ENCODE peak calls at places on chromosomes 3 and 15, in six cellular contexts. M, E, W, J, F and T are unnamed samples.

GRCh38 chr3:141610993-141611392 is 124.2 kb downstream of the RASA2 start:
- DNase-seq in W (no peak), J (no peak), M (no peak), E (no peak), F (no peak), T (no peak)

GRCh38 chr3:102069211-102069662 is 219.9 kb downstream of the NFKBIZ start:
- DNase-seq in M (no peak), J (peak), W (peak), E (no peak), F (no peak), T (no peak)

GRCh38 chr15:81642451-81642990 is 268.5 kb upstream of the TMC3 start:
- DNase-seq in F (no peak), E (no peak), J (peak), M (no peak), W (no peak), T (no peak)

GRCh38 chr3:134325106-134325705 is 49.0 kb downstream of the AMOTL2 start:
- DNase-seq in J (no peak), W (peak), E (peak), M (no peak), F (no peak), T (no peak)

GRCh38 chr3:38707730-38708129 is 58.2 kb upstream of the SCN5A start:
- DNase-seq in W (no peak), F (no peak), E (no peak), J (no peak), M (no peak), T (peak)

GRCh38 chr3:65439641-65440040 is 599.1 kb downstream of the MAGI1 start:
- DNase-seq in E (peak), W (no peak), F (peak), J (peak), M (peak), T (peak)

GRCh38 chr15:65333863-65334262 is 29.4 kb downstream of the RNU5B-1 start:
- DNase-seq in M (no peak), J (no peak), W (no peak), F (no peak), E (no peak), T (no peak)

GRCh38 chr3:71652786-71653419 is 69.4 kb upstream of the FOXP1 start:
- DNase-seq in W (peak), F (no peak), E (no peak), J (peak), M (peak), T (peak)

GRCh38 chr3:149442845-149443544 is 31.5 kb upstream of the TM4SF4 start:
- DNase-seq in F (no peak), M (no peak), E (no peak), W (no peak), J (peak), T (no peak)

GRCh38 chr3:152960684-152961083 is 125.8 kb downstream of the P2RY1 start:
- DNase-seq in M (no peak), J (no peak), W (no peak), F (no peak), E (no peak), T (no peak)

GRCh38 chr3:109224333-109224732 is 87.8 kb downstream of the C3orf85 start:
- DNase-seq in F (peak), W (peak), E (peak), J (no peak), M (no peak), T (peak)

GRCh38 chr15:27767918-27768640 is 331.0 kb downstream of the OCA2 start:
- DNase-seq in E (peak), F (no peak), J (no peak), W (no peak), M (no peak), T (no peak)

GRCh38 chr15:52139599-52140462 is 27.3 kb upstream of the BCL2L10 start:
- DNase-seq in J (peak), W (peak), M (peak), F (peak), E (peak), T (peak)

GRCh38 chr3:113952921-113953320 is 5.1 kb downstream of the ZDHHC23 start:
- DNase-seq in J (no peak), F (no peak), E (no peak), M (no peak), W (no peak), T (no peak)

GRCh38 chr3:126245811-126246727 is 65.7 kb upstream of the ALDH1L1 start:
- DNase-seq in J (peak), W (peak), E (no peak), M (no peak), F (peak), T (peak)

GRCh38 chr15:101014921-101015841 is 96.0 kb downstream of the LRRK1 start:
- DNase-seq in E (peak), M (peak), J (peak), W (peak), F (peak), T (peak)

GRCh38 chr3:119967353-119968006 is 126.8 kb downstream of the GSK3B start:
- DNase-seq in W (no peak), M (no peak), J (no peak), E (no peak), F (no peak), T (no peak)

GRCh38 chr3:184598220-184598927 is 36.8 kb downstream of the EPHB3 start:
- DNase-seq in W (no peak), F (no peak), E (no peak), M (no peak), J (no peak), T (no peak)

GRCh38 chr3:108076564-108076963 is 14.3 kb downstream of the CD47 start:
- DNase-seq in J (no peak), W (no peak), E (no peak), M (no peak), F (no peak), T (no peak)

GRCh38 chr15:84915011-84915958 is 30.8 kb downstream of the SLC28A1 start:
- DNase-seq in F (no peak), E (peak), W (peak), M (no peak), J (peak), T (peak)

GRCh38 chr3:177551431-177551836 is 354.2 kb upstream of the TBL1XR1 start:
- DNase-seq in F (no peak), M (no peak), E (no peak), J (no peak), W (no peak), T (no peak)

GRCh38 chr3:153029350-153029749 is 132.7 kb upstream of the RAP2B start:
- DNase-seq in E (no peak), J (peak), W (peak), M (no peak), F (no peak), T (no peak)

GRCh38 chr3:152357587-152357986 is 88.9 kb downstream of the MBNL1 start:
- DNase-seq in E (no peak), F (no peak), W (no peak), M (no peak), J (no peak), T (peak)

GRCh38 chr15:101525087-101525669 is 35.7 kb upstream of the PCSK6 start:
- DNase-seq in J (no peak), F (peak), M (no peak), W (no peak), E (no peak), T (no peak)

GRCh38 chr15:50828610-50829206 is 63.2 kb upstream of the SPPL2A start:
- DNase-seq in M (peak), W (peak), J (peak), F (no peak), E (no peak), T (peak)

GRCh38 chr15:90103669-90104329 is 1.5 kb upstream of the IDH2 start:
- DNase-seq in J (no peak), F (no peak), W (no peak), M (no peak), E (no peak), T (no peak)

GRCh38 chr15:90104551-90104950 is 2.3 kb upstream of the IDH2 start:
- DNase-seq in M (no peak), F (no peak), J (no peak), E (no peak), W (no peak), T (no peak)

GRCh38 chr15:90101130-90101968 is 919 bp downstream of the IDH2 start:
- DNase-seq in F (no peak), W (no peak), M (peak), J (no peak), E (peak), T (peak)

GRCh38 chr15:90099868-90100854 is 2.1 kb downstream of the IDH2 start:
- DNase-seq in F (no peak), W (peak), J (peak), E (no peak), M (no peak), T (no peak)

DNA sequence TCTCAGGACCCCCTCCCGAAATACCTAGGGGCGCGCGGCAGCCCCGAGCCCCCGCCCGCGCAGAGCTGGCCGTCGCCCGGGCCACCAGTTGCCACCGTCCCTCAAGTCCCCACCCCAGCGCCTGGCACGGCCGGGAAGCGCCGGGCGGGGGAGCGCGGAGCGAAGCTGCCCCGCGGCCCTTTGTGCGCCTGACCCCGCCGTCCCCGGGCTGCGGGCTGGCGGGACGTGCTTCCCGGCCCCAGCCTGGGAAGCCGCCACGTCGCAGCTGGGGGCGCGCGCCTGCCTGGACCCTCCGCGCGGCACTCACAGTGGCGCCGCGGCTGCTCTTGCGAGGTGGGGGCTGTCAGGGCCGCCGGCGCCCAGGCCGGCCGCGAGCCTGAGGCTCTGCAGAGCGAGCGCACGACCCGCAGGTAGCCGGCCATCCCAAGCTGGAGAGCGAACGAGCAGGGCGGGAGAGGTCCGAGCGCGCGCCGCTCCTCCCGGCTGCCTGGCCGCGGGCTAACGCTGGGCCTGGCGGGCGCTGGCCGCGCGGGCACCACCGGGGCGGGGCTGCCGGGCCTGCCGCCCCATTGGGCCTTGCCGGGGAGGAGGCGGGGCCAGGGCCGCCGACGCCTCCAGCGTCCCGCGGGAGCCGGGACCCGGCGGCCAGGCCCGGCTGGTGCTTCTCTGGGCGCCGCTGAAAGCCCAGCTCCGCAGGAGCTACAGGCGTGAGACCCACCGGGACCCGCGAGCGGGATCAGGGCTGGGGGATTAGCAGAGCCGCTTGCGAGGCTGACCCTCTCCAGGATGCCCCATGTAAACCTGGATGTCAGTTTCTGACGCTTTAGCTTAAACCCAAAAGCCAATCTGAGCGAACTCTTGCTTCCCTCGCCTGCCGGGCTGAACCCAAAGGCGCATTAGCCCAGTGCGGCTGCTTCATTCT is at the start of gene IDH2:
- DNase-seq in M (peak), J (peak), F (peak), E (peak), W (peak), T (peak)
- H3K23ac ChIP-seq in M (peak), J (peak), F (no peak), E (no peak), W (no peak), T (no peak)

DNA sequence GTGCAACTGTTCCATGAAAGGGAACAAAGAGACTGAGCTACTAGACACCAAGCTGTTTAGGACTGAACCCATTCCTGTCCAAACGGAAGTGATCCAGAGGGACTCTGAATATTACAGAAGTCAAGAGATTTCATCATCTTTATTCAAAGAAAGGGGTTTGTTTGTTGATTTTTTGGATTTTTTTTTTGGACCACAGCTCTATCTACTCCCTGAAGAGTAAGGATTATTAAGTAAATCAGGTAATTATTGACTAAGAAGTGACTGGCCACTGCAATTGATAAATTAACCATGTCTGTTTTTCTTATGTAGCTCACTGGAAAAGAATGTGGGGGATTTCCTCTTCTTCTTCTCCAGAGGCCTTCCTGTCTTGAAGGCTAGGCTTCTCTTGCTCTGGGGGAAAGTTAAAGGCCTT is 146.6 kb upstream of the TPM1 start:
- DNase-seq in F (no peak), M (no peak), W (no peak), E (no peak), J (peak), T (peak)
- H3K4ac ChIP-seq in F (no peak), M (no peak), W (peak), E (no peak), J (peak), T (peak)

GRCh38 chr3:53970656-53971055 is 79.0 kb upstream of the SELENOK start:
- DNase-seq in F (peak), W (no peak), J (no peak), E (peak), M (peak), T (peak)
- H3K9ac ChIP-seq in F (no peak), W (no peak), J (no peak), E (no peak), M (no peak), T (no peak)

DNA sequence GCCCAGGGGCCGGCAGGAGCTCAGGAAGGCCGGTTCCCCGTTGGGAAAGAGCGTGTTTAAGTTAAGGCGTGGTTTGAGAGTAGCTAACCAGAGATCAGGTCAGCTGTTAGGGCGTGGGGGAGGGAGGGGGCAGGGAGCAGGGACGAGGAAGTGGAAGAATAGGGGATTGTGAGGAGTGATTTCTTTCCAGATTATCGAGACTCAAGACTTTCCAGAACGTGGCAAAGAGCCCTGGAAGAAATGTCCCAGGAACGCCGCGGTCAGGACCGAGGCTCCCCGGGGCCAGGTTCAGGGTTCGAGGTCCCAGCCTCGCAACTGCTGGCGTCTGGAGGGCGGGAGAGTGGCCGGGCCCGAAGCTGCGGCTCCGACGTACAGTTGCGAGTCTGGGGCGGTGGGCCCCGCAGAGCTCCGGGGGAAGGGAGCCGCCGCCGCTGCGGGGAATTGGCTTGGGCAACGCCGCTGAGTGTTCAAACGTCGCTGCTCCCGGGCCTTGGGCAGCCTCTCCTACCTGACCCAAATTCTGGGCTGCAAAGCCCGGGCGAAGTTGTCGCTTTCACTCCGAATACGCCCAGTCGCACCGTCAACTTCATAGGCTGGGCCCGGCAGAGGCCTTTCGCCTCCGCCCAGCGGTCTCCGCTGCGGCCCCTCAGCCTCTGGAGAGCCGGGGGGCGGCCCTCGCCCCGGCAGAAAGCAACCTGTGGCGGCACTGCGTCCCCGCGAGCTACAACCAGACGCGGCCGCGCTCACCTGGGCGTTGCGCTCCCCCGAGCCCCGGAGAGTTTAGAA is 9.5 kb downstream of the ISL2 start:
- DNase-seq in J (no peak), E (peak), W (no peak), M (no peak), F (peak), T (peak)
- H3K23ac ChIP-seq in J (peak), E (no peak), W (no peak), M (no peak), F (no peak), T (no peak)

GRCh38 chr3:168881804-168882203 is 781.7 kb downstream of the MECOM start:
- DNase-seq in F (no peak), J (no peak), M (no peak), E (no peak), W (no peak), T (no peak)

GRCh38 chr3:168884353-168884903 is 779.1 kb downstream of the MECOM start:
- DNase-seq in W (no peak), E (no peak), M (no peak), J (peak), F (no peak), T (no peak)

GRCh38 chr3:168878655-168879054 is 782.9 kb upstream of the GOLIM4 start:
- DNase-seq in J (peak), E (no peak), F (no peak), M (no peak), W (peak), T (peak)

GRCh38 chr3:168885028-168885427 is 778.5 kb downstream of the MECOM start:
- DNase-seq in F (no peak), E (no peak), M (no peak), J (peak), W (no peak), T (no peak)

DNA sequence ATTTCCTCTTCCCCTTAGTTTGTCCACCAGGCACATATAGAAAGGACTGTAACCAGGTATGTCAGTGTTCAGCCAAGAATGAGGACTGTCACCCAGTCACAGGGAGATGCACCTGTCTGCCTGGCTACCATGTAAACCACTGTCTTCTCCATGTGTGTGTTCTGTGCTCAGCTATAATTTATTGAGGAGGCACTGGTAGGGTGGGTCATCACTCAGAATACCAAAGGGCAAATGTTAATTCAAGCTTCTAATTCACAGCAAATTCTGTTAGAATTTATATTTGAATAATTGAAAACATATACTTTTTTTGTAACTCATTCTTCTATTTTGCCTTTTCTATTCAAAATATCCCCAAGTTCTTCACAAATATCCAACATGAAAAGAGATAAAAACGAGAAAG is 780.4 kb downstream of the MECOM start:
- DNase-seq in F (no peak), W (no peak), E (no peak), J (no peak), M (no peak), T (no peak)
- H3K4ac ChIP-seq in F (no peak), W (no peak), E (no peak), J (no peak), M (no peak), T (no peak)

GRCh38 chr15:30042556-30042955 is 40.2 kb upstream of the GOLGA8J start:
- DNase-seq in E (no peak), W (no peak), M (no peak), J (peak), F (no peak), T (no peak)
- H3K9ac ChIP-seq in E (no peak), W (no peak), M (no peak), J (no peak), F (no peak), T (no peak)